ENCODE peak calls at places on chromosome 6, in five cellular contexts. One of them, this sample, is unnamed.
A peak's percentile ranks its signal among the peaks of the same experiment; 100 is the strongest.

GRCh38 chr6:90186637-90187361 is 109.8 kb downstream of the BACH2 start:
- DNase-seq in H9: no peak
- DNase-seq in mesenchymal stem cell: no peak
- DNase-seq in neuronal stem cell: no peak
- DNase-seq in IMR-90: no peak
- DNase-seq in this sample: no peak

GRCh38 chr6:118890997-118891790 is 2.8 kb upstream of the ASF1A start:
- DNase-seq in H9: no peak
- DNase-seq in neuronal stem cell: no peak
- DNase-seq in mesenchymal stem cell: no peak
- DNase-seq in IMR-90: no peak
- DNase-seq in this sample: no peak

GRCh38 chr6:113690255-113690956 is 166.7 kb upstream of the MARCKS start:
- DNase-seq in IMR-90: peak; percentile 94
- DNase-seq in mesenchymal stem cell: peak; percentile 84
- DNase-seq in H9: no peak
- DNase-seq in neuronal stem cell: no peak
- DNase-seq in this sample: peak; percentile 69

GRCh38 chr6:551405-551804 is 105.5 kb downstream of the HUS1B start:
- DNase-seq in neuronal stem cell: peak; percentile 23
- DNase-seq in H9: peak; percentile 79
- DNase-seq in IMR-90: peak; percentile 51
- DNase-seq in mesenchymal stem cell: peak; percentile 64
- DNase-seq in this sample: no peak

GRCh38 chr6:117544725-117545124 is 57.6 kb downstream of the GOPC start:
- DNase-seq in IMR-90: no peak
- DNase-seq in neuronal stem cell: no peak
- DNase-seq in H9: no peak
- DNase-seq in mesenchymal stem cell: no peak
- DNase-seq in this sample: no peak

GRCh38 chr6:125169522-125169921 is 15.9 kb downstream of the TPD52L1 start:
- DNase-seq in IMR-90: no peak
- DNase-seq in neuronal stem cell: no peak
- DNase-seq in H9: no peak
- DNase-seq in mesenchymal stem cell: no peak
- DNase-seq in this sample: no peak

GRCh38 chr6:162719528-162719927 is 8.0 kb downstream of the PRKN start:
- DNase-seq in H9: no peak
- DNase-seq in neuronal stem cell: no peak
- DNase-seq in mesenchymal stem cell: no peak
- DNase-seq in IMR-90: no peak
- DNase-seq in this sample: no peak

GRCh38 chr6:161301338-161301737 is 27.5 kb upstream of the AGPAT4 start:
- DNase-seq in IMR-90: peak; percentile 63
- DNase-seq in mesenchymal stem cell: peak; percentile 81
- DNase-seq in H9: no peak
- DNase-seq in neuronal stem cell: no peak
- DNase-seq in this sample: peak; percentile 71

GRCh38 chr6:26217714-26218075 is 130.5 kb downstream of the HFE start:
- DNase-seq in mesenchymal stem cell: peak; percentile 50
- DNase-seq in IMR-90: no peak
- DNase-seq in neuronal stem cell: no peak
- DNase-seq in H9: peak; percentile 61
- DNase-seq in this sample: peak; percentile 33

GRCh38 chr6:132712366-132712765 is 1.5 kb downstream of the VNN1 start:
- DNase-seq in mesenchymal stem cell: peak; percentile 37
- DNase-seq in neuronal stem cell: no peak
- DNase-seq in H9: no peak
- DNase-seq in IMR-90: peak; percentile 62
- DNase-seq in this sample: no peak

GRCh38 chr6:131980791-131981623 is 29.8 kb upstream of the CCN2 start:
- DNase-seq in mesenchymal stem cell: no peak
- DNase-seq in IMR-90: no peak
- DNase-seq in H9: no peak
- DNase-seq in neuronal stem cell: no peak
- DNase-seq in this sample: no peak

DNA sequence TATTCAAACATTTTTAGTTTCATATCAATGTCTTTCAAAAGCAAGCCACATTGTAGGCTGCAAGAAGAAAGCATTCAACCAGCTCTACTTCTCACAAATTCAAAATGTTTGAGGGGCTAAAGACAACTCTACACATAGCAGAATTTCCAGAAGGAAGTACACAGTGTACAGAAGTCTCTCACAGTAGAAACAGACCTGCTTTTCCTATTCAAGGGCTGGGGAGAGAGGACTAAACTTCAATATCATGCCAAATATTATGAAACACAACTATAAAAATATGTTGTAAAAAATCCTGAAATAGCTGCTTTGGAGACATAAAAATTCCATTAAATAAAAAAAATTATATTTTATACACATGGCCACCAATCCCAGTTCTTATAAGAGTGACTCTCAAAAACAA is 70.8 kb upstream of the IPCEF1 start:
- DNase-seq in neuronal stem cell: no peak
- DNase-seq in H9: no peak
- DNase-seq in IMR-90: no peak
- DNase-seq in mesenchymal stem cell: no peak
- DNase-seq in this sample: no peak
- H3K27ac ChIP-seq in neuronal stem cell: no peak overlapping the region
- H3K27ac ChIP-seq in H9: no peak overlapping the region
- H3K27ac ChIP-seq in IMR-90: no peak overlapping the region
- H3K27ac ChIP-seq in mesenchymal stem cell: no peak overlapping the region
- H3K27ac ChIP-seq in this sample: no peak overlapping the region

GRCh38 chr6:37704066-37704465 is 6.4 kb upstream of the MDGA1 start:
- DNase-seq in neuronal stem cell: no peak
- DNase-seq in H9: no peak
- DNase-seq in IMR-90: no peak
- DNase-seq in mesenchymal stem cell: no peak
- DNase-seq in this sample: no peak
- H3K18ac ChIP-seq in neuronal stem cell: peak overlapping the region; percentile 1
- H3K18ac ChIP-seq in H9: no peak overlapping the region
- H3K18ac ChIP-seq in IMR-90: no peak overlapping the region
- H3K18ac ChIP-seq in mesenchymal stem cell: no peak overlapping the region
- H3K18ac ChIP-seq in this sample: no peak overlapping the region

GRCh38 chr6:7234547-7234946 is 78.5 kb downstream of the SSR1 start:
- DNase-seq in H9: no peak
- DNase-seq in IMR-90: peak; percentile 41
- DNase-seq in mesenchymal stem cell: no peak
- DNase-seq in neuronal stem cell: no peak
- DNase-seq in this sample: no peak
- H3K27ac ChIP-seq in H9: no peak overlapping the region
- H3K27ac ChIP-seq in IMR-90: no peak overlapping the region
- H3K27ac ChIP-seq in mesenchymal stem cell: no peak overlapping the region
- H3K27ac ChIP-seq in neuronal stem cell: no peak overlapping the region
- H3K27ac ChIP-seq in this sample: no peak overlapping the region

DNA sequence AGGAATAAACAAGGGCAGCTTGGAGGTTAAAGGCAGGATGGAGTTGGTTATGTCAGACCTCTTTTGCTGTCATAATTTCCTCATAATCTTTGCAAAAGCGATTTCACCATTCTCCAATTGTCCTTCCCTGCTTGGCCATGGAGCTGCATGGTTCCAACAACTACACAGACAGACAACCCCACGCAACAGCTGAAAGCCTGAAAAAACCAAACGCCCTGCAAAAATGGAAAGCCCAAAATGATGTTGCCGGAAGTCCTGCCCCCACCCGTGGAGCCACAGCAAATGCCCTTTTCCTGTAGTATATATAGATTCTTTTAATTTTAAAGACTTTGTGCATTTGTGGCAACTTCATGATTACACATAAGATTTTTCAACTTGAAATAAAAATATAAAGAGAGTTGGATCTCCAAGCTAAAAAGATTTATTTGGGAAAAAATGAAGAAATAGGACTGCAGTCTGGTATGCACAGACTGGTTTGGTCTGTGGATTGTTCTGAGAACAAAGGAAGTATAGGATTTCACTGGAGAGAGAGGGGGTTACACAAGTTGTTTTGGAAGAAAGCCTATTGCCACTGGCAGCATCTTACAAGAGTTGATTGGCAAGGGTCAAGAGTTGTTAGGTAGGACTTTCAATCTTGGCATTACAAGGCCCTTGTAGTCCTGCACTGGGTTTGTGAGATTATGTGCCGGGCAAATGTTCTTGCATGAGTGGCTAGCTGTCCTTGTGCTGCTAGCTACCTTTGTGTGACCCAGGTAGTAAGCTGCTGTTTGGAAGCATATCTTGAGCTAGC is 190.0 kb downstream of the C6orf118 start:
- DNase-seq in neuronal stem cell: no peak
- DNase-seq in H9: no peak
- DNase-seq in IMR-90: no peak
- DNase-seq in mesenchymal stem cell: no peak
- DNase-seq in this sample: peak; percentile 7
- H3K18ac ChIP-seq in neuronal stem cell: no peak overlapping the region
- H3K18ac ChIP-seq in H9: no peak overlapping the region
- H3K18ac ChIP-seq in IMR-90: no peak overlapping the region
- H3K18ac ChIP-seq in mesenchymal stem cell: no peak overlapping the region
- H3K18ac ChIP-seq in this sample: no peak overlapping the region

GRCh38 chr6:43970913-43971775 is 156.1 kb downstream of the MRPL14 start:
- DNase-seq in neuronal stem cell: no peak
- DNase-seq in IMR-90: peak; percentile 46
- DNase-seq in mesenchymal stem cell: no peak
- DNase-seq in H9: peak; percentile 30
- DNase-seq in this sample: no peak
- H3K27ac ChIP-seq in neuronal stem cell: no peak overlapping the region
- H3K27ac ChIP-seq in IMR-90: no peak overlapping the region
- H3K27ac ChIP-seq in mesenchymal stem cell: no peak overlapping the region
- H3K27ac ChIP-seq in H9: no peak overlapping the region
- H3K27ac ChIP-seq in this sample: no peak overlapping the region

GRCh38 chr6:52152692-52153091 is 33.5 kb upstream of the IL17A start:
- DNase-seq in mesenchymal stem cell: no peak
- DNase-seq in IMR-90: no peak
- DNase-seq in neuronal stem cell: no peak
- DNase-seq in H9: no peak
- DNase-seq in this sample: peak; percentile 64

GRCh38 chr6:52154381-52154780 is 31.8 kb upstream of the IL17A start:
- DNase-seq in IMR-90: no peak
- DNase-seq in H9: no peak
- DNase-seq in neuronal stem cell: no peak
- DNase-seq in mesenchymal stem cell: no peak
- DNase-seq in this sample: no peak

GRCh38 chr6:52157301-52157930 is 28.8 kb upstream of the IL17A start:
- DNase-seq in IMR-90: peak; percentile 3
- DNase-seq in H9: no peak
- DNase-seq in mesenchymal stem cell: no peak
- DNase-seq in neuronal stem cell: no peak
- DNase-seq in this sample: no peak

GRCh38 chr6:52152070-52152423 is 34.1 kb upstream of the IL17A start:
- DNase-seq in H9: no peak
- DNase-seq in IMR-90: no peak
- DNase-seq in neuronal stem cell: no peak
- DNase-seq in mesenchymal stem cell: no peak
- DNase-seq in this sample: no peak

DNA sequence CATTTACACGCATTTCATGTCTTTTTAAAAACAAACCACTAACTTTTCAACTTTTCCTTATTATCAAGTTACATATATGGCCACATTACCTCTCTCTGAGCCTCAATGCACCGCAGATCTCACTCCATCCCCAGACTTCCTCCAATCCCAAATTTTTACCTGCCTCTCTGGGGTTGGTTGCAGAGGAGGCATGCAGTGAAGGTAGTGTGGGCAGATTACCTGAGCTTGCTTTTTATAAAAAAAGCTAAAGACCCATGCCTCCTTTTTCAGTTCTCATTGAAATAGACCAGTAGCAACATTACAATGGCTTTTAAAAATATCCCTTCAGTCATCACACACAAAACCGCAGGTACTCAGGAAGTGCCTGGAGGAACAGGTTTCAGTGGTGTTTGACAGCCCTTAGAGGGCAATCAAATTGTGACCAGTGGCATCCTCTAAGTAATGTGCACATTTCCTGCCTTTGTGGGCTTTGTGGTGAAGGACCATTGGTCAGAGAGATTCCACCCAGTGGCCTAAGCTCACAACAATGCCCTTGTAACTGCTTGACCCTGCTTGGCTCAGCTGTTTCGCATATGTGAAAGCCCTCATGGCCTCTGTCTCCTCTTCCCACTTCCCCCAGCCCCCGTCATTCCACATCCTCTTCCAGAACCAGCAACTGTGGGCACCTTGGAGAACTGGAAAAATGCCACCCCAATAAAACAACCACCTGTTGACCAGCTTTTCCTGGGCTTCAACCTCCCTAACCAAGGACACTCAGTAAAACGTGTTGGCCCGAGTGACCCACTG is 30.2 kb upstream of the IL17A start:
- DNase-seq in IMR-90: no peak
- DNase-seq in H9: peak; percentile 63
- DNase-seq in mesenchymal stem cell: no peak
- DNase-seq in neuronal stem cell: no peak
- DNase-seq in this sample: peak; percentile 37
- H3K18ac ChIP-seq in IMR-90: no peak overlapping the region
- H3K18ac ChIP-seq in H9: no peak overlapping the region
- H3K18ac ChIP-seq in mesenchymal stem cell: no peak overlapping the region
- H3K18ac ChIP-seq in neuronal stem cell: no peak overlapping the region
- H3K18ac ChIP-seq in this sample: no peak overlapping the region

GRCh38 chr6:35483892-35484645 is 12.8 kb downstream of the TEAD3 start:
- DNase-seq in IMR-90: no peak
- DNase-seq in mesenchymal stem cell: no peak
- DNase-seq in neuronal stem cell: no peak
- DNase-seq in H9: no peak
- DNase-seq in this sample: no peak

GRCh38 chr6:35481215-35481614 is 13.0 kb downstream of the RPL10A start:
- DNase-seq in IMR-90: no peak
- DNase-seq in mesenchymal stem cell: no peak
- DNase-seq in neuronal stem cell: no peak
- DNase-seq in H9: no peak
- DNase-seq in this sample: no peak

GRCh38 chr6:35484921-35485392 is 11.9 kb downstream of the TEAD3 start:
- DNase-seq in mesenchymal stem cell: no peak
- DNase-seq in neuronal stem cell: no peak
- DNase-seq in H9: peak; percentile 67
- DNase-seq in IMR-90: peak; percentile 50
- DNase-seq in this sample: peak; percentile 28

GRCh38 chr6:35483490-35483889 is 13.4 kb downstream of the TEAD3 start:
- DNase-seq in H9: no peak
- DNase-seq in mesenchymal stem cell: no peak
- DNase-seq in IMR-90: no peak
- DNase-seq in neuronal stem cell: no peak
- DNase-seq in this sample: no peak

GRCh38 chr6:35483062-35483461 is 13.8 kb downstream of the TEAD3 start:
- DNase-seq in neuronal stem cell: no peak
- DNase-seq in IMR-90: no peak
- DNase-seq in mesenchymal stem cell: no peak
- DNase-seq in H9: no peak
- DNase-seq in this sample: no peak
- H3K27ac ChIP-seq in neuronal stem cell: no peak overlapping the region
- H3K27ac ChIP-seq in IMR-90: no peak overlapping the region
- H3K27ac ChIP-seq in mesenchymal stem cell: no peak overlapping the region
- H3K27ac ChIP-seq in H9: no peak overlapping the region
- H3K27ac ChIP-seq in this sample: no peak overlapping the region

DNA sequence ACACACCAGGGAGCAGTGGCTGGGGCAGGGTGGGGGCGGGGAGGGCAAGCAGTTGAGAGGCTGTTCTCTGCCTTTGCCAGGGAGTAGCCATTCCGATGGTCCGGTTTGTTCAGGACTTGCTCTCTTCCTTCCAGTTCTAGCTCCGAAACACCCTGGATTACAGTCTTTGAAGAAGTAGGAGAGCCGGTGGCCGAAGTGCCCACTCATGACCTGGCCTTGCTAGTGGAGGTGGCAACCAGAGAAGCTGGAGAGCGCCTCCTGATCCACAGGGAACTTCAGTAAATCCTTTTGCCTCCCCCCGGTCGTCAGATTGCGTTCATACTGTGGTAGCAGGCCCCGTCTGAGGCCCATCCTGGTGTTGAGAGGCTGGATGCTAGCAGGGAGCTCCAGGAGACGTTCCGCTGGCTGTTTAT is 92.8 kb downstream of the ARID1B start:
- DNase-seq in mesenchymal stem cell: no peak
- DNase-seq in IMR-90: no peak
- DNase-seq in H9: peak; percentile 50
- DNase-seq in neuronal stem cell: no peak
- DNase-seq in this sample: no peak
- H3K18ac ChIP-seq in mesenchymal stem cell: peak overlapping the region; percentile 13
- H3K18ac ChIP-seq in IMR-90: no peak overlapping the region
- H3K18ac ChIP-seq in H9: peak overlapping the region; percentile 72
- H3K18ac ChIP-seq in neuronal stem cell: peak overlapping the region; percentile 92
- H3K18ac ChIP-seq in this sample: no peak overlapping the region

This sample was measured in trophoblast cell.